ENCODE peak calls at places on chromosomes 6 and 20, in six cellular contexts. V is heart left ventricle, J is hepatocyte, I is gastrocnemius medialis, G is neural progenitor cell, X is aorta. B is an unnamed sample.

GRCh38 chr6:140445474-140446004 is 1071.1 kb upstream of the CITED2 start:
- DNase-seq in V (no peak), J (no peak), I (no peak), G (no peak), X (no peak), B (no peak)

GRCh38 chr6:53287336-53288225 is 61.2 kb downstream of the ELOVL5 start:
- DNase-seq in V (no peak), J (no peak), I (peak; percentile 15), G (peak; percentile 52), X (no peak), B (no peak)

GRCh38 chr20:5602346-5602745 is 147.9 kb upstream of the SHLD1 start:
- DNase-seq in V (no peak), J (no peak), I (no peak), G (no peak), X (no peak), B (no peak)

GRCh38 chr6:66731310-66731709 is 1024.3 kb upstream of the EYS start:
- DNase-seq in V (no peak), J (no peak), I (no peak), G (no peak), X (no peak), B (no peak)

GRCh38 chr6:148593130-148593812 is 153.6 kb upstream of the UST start:
- DNase-seq in V (no peak), J (no peak), I (no peak), G (no peak), X (no peak), B (no peak)

GRCh38 chr6:42224222-42225042 is 6.8 kb upstream of the MRPS10 start:
- DNase-seq in V (no peak), J (peak; percentile 64), I (no peak), G (no peak), X (no peak), B (no peak)

GRCh38 chr6:41730531-41731436 is 4.6 kb downstream of the TFEB start:
- DNase-seq in V (no peak), J (no peak), I (no peak), G (no peak), X (peak; percentile 41), B (no peak)

GRCh38 chr6:56860466-56860865 is 94.4 kb upstream of the BEND6 start:
- DNase-seq in V (no peak), J (peak; percentile 59), I (no peak), G (no peak), X (no peak), B (no peak)

GRCh38 chr6:64732888-64733287 is 974.1 kb downstream of the EYS start:
- DNase-seq in V (no peak), J (no peak), I (no peak), G (peak; percentile 28), X (no peak), B (peak; percentile 15)

GRCh38 chr6:35492664-35493284 is 4.1 kb downstream of the TEAD3 start:
- DNase-seq in V (no peak), J (no peak), I (no peak), G (no peak), X (no peak), B (no peak)

DNA sequence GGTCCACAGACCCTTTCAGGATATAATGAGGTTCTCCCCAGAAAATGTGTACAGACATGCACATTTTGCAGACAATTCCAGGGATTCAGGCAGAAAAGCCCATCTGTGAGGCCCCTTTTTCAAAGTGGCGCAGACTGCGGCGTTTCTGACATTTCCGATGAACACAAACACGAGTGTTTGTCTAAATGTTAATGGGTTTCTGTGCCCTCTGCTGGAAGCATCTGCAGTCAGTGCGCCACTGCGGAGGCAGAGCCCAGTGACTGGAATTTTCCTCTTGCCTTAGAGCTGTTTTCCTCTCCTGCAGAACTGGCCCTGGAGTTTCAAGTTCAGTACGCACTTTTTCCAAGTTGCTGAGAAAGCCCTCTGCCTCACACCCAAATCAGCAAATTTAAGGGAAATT is 15.3 kb downstream of the ANKRD60 start:
- DNase-seq in V (no peak), J (no peak), I (no peak), G (peak; percentile 34), X (no peak), B (no peak)
- H3K27me3 ChIP-seq in V (peaks cover 19% of the 10 kb centered on the region), J (no peaks in the 10 kb centered on the region), I (peaks cover 7% of the 10 kb centered on the region), G (no peaks in the 10 kb centered on the region), X (no peaks in the 10 kb centered on the region), B (no peaks in the 10 kb centered on the region)

GRCh38 chr6:4818272-4818938 is 42.2 kb downstream of the CDYL start:
- DNase-seq in V (no peak), J (no peak), I (no peak), G (no peak), X (no peak), B (no peak)
- H3K27me3 ChIP-seq in V (no peaks in the 10 kb centered on the region), J (no peaks in the 10 kb centered on the region), I (no peaks in the 10 kb centered on the region), G (no peaks in the 10 kb centered on the region), X (no peaks in the 10 kb centered on the region), B (no peaks in the 10 kb centered on the region)

DNA sequence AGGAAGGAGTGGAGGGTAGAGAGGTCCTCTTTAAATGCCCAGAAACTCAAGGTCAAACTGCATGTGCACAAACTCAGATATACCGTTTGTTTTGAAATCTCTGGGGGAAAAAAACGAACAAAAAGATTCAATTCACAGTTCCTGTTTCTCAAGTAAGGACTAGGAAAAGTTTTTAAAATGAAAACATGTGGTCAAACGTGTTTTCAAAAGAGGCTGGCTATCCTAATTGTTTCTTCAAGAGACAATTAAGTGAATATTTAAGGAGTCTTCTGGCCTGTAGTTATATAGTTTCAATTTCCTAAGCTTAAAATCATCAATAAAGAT is 3.1 kb downstream of the RSPO3 start:
- DNase-seq in V (no peak), J (no peak), I (no peak), G (no peak), X (no peak), B (no peak)
- H3K27me3 ChIP-seq in V (peaks cover 53% of the 10 kb centered on the region), J (peaks cover 48% of the 10 kb centered on the region), I (peaks cover 9% of the 10 kb centered on the region), G (peaks cover 98% of the 10 kb centered on the region), X (no peaks in the 10 kb centered on the region), B (peaks cover 11% of the 10 kb centered on the region)

GRCh38 chr20:32035398-32035852 is 16.6 kb upstream of the HCK start:
- DNase-seq in V (no peak), J (no peak), I (no peak), G (no peak), X (no peak), B (no peak)

GRCh38 chr20:32036716-32037355 is 15.2 kb upstream of the HCK start:
- DNase-seq in V (no peak), J (no peak), I (no peak), G (no peak), X (no peak), B (no peak)

GRCh38 chr20:32040142-32040953 is 11.7 kb upstream of the HCK start:
- DNase-seq in V (no peak), J (no peak), I (no peak), G (no peak), X (peak; percentile 80), B (peak; percentile 82)

GRCh38 chr20:32036252-32036651 is 15.8 kb upstream of the HCK start:
- DNase-seq in V (no peak), J (no peak), I (no peak), G (no peak), X (no peak), B (no peak)

GRCh38 chr20:32037929-32038328 is 14.1 kb upstream of the HCK start:
- DNase-seq in V (no peak), J (no peak), I (no peak), G (no peak), X (no peak), B (no peak)
- H3K27me3 ChIP-seq in V (peaks cover 12% of the 10 kb centered on the region), J (peaks cover 66% of the 10 kb centered on the region), I (peaks cover 16% of the 10 kb centered on the region), G (peaks cover 22% of the 10 kb centered on the region), X (peaks cover 2% of the 10 kb centered on the region), B (no peaks in the 10 kb centered on the region)

GRCh38 chr20:16806886-16807285 is 58.7 kb downstream of the OTOR start:
- DNase-seq in V (no peak), J (no peak), I (no peak), G (no peak), X (no peak), B (no peak)
- H3K27me3 ChIP-seq in V (peaks cover 39% of the 10 kb centered on the region), J (peaks cover 11% of the 10 kb centered on the region), I (peaks cover 3% of the 10 kb centered on the region), G (no peaks in the 10 kb centered on the region), X (no peaks in the 10 kb centered on the region), B (no peaks in the 10 kb centered on the region)

GRCh38 chr20:36309643-36310042 is 3.5 kb downstream of the DLGAP4 start:
- DNase-seq in V (no peak), J (no peak), I (no peak), G (no peak), X (no peak), B (no peak)

GRCh38 chr20:36307412-36308317 is 1.5 kb downstream of the DLGAP4 start:
- DNase-seq in V (no peak), J (no peak), I (no peak), G (peak; percentile 40), X (no peak), B (no peak)

GRCh38 chr20:36308986-36309385 is 2.8 kb downstream of the DLGAP4 start:
- DNase-seq in V (no peak), J (no peak), I (no peak), G (no peak), X (no peak), B (no peak)

GRCh38 chr20:36306557-36307411 is 645 bp downstream of the DLGAP4 start:
- DNase-seq in V (no peak), J (no peak), I (no peak), G (peak; percentile 58), X (no peak), B (no peak)

GRCh38 chr20:36308318-36308710 is 2.2 kb downstream of the DLGAP4 start:
- DNase-seq in V (no peak), J (no peak), I (no peak), G (no peak), X (no peak), B (no peak)
- H3K27me3 ChIP-seq in V (peaks cover 90% of the 10 kb centered on the region), J (peaks cover 74% of the 10 kb centered on the region), I (peaks cover 78% of the 10 kb centered on the region), G (peaks cover 64% of the 10 kb centered on the region), X (no peaks in the 10 kb centered on the region), B (peaks cover 32% of the 10 kb centered on the region)

DNA sequence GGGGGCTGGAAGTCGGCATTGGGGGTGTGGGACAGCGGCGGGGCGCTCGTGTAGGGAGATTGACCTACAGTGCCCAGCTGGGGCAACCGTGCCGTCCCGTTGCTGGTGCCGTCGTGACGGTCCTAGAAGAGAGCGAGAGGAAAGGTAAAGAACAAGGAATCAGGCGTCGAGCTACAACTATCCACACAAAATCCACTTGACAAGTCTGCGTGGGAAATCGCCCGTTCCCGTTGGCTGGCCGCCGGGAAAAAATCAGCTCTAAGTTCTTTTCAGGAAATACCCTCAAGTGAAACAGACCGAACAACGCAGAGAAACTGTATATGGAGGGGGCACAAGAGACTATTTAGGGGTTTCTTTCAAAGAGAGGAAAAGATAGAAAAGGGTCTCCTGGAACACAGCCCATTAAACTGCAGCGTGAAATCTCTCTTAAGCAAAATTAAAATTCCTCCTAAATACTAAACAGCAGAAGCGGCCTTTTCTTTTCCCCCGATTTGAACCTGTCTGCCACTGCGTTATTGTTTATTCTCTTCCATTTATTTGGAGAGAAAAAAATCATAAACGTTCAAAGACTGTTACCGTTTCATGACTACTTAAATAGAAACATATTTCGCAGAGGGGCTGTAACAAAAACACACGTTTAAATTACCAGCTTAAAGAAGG is 4.5 kb downstream of the TFAP2A start:
- DNase-seq in V (no peak), J (no peak), I (no peak), G (no peak), X (no peak), B (no peak)
- H3K27me3 ChIP-seq in V (peaks cover 91% of the 10 kb centered on the region), J (peaks cover 94% of the 10 kb centered on the region), I (peaks cover 87% of the 10 kb centered on the region), G (peaks cover 100% of the 10 kb centered on the region), X (no peaks in the 10 kb centered on the region), B (no peaks in the 10 kb centered on the region)

DNA sequence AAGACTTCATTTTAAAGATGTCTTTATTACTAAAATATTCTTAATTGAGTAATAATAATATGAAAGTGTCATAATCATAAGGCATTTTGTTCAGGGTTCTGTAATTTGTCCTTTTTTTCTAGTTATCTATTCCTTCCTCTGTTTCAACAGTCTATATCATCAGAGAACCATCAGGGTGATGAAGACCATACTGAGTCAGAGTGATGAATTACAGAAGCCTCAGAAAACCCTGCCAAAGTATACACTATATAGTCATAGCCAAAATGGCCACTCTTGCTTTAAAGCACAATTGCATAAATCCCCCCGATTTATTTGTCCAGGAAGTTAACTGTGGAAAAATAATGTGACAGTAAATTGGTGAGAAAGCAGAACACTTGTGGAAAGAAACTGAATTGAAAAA is 735.0 kb downstream of the EPHA7 start:
- DNase-seq in V (no peak), J (no peak), I (no peak), G (no peak), X (no peak), B (no peak)
- H3K27me3 ChIP-seq in V (no peaks in the 10 kb centered on the region), J (no peaks in the 10 kb centered on the region), I (no peaks in the 10 kb centered on the region), G (no peaks in the 10 kb centered on the region), X (no peaks in the 10 kb centered on the region), B (no peaks in the 10 kb centered on the region)

B was measured in SJCRH30.